ENCODE peak calls at places on chromosomes 2 and 18, in five cellular contexts. K, Y, N, C and A are unnamed samples.

GRCh38 chr2:150475479-150476212 is 11.8 kb downstream of the RND3 start:
- DNase-seq in K (no peak), Y (no peak), N (no peak), C (no peak), A (no peak)

GRCh38 chr2:176817061-176817565 is 395.5 kb upstream of the HNRNPA3 start:
- DNase-seq in K (peak; percentile 25), Y (no peak), N (no peak), C (no peak), A (no peak)

GRCh38 chr2:222989431-222989830 is 62.6 kb upstream of the KCNE4 start:
- DNase-seq in K (no peak), Y (no peak), N (no peak), C (no peak), A (no peak)

GRCh38 chr2:109350526-109350925 is 221.5 kb downstream of the SH3RF3 start:
- DNase-seq in K (no peak), Y (no peak), N (no peak), C (no peak), A (no peak)

GRCh38 chr2:232421189-232421785 is 14.6 kb downstream of the ALPG start:
- DNase-seq in K (no peak), Y (no peak), N (peak; percentile 56), C (no peak), A (no peak)

GRCh38 chr2:71531522-71532047 is 78.2 kb downstream of the DYSF start:
- DNase-seq in K (no peak), Y (no peak), N (no peak), C (peak; percentile 79), A (no peak)

GRCh38 chr2:40625849-40626248 is 174.0 kb upstream of the SLC8A1 start:
- DNase-seq in K (no peak), Y (no peak), N (no peak), C (no peak), A (no peak)

GRCh38 chr2:132651115-132652099 is 18.6 kb downstream of the LYPD1 start:
- DNase-seq in K (peak; percentile 15), Y (peak; percentile 59), N (no peak), C (peak; percentile 59), A (no peak)

GRCh38 chr2:221999702-222000101 is 299.1 kb downstream of the PAX3 start:
- DNase-seq in K (no peak), Y (no peak), N (no peak), C (no peak), A (no peak)

GRCh38 chr2:189783451-189783926 is 650 bp downstream of the ORMDL1 start:
- DNase-seq in K (peak; percentile 21), Y (no peak), N (no peak), C (peak; percentile 44), A (peak; percentile 20)

GRCh38 chr2:137333386-137333972 is 568.1 kb downstream of the THSD7B start:
- DNase-seq in K (no peak), Y (no peak), N (no peak), C (no peak), A (peak; percentile 1)

GRCh38 chr2:196601430-196602306 is 37.8 kb upstream of the CCDC150 start:
- DNase-seq in K (peak; percentile 15), Y (no peak), N (no peak), C (no peak), A (no peak)

GRCh38 chr2:233287871-233288270 is 19.7 kb upstream of the SAG start:
- DNase-seq in K (no peak), Y (no peak), N (no peak), C (no peak), A (no peak)

GRCh38 chr2:113077921-113078320 is 10.2 kb downstream of the IL1F10 start:
- DNase-seq in K (no peak), Y (no peak), N (no peak), C (no peak), A (no peak)

GRCh38 chr2:196331143-196331542 is 159.8 kb upstream of the STK17B start:
- DNase-seq in K (no peak), Y (no peak), N (no peak), C (no peak), A (no peak)

GRCh38 chr2:99297990-99298389 is 3.0 kb downstream of the LYG1 start:
- DNase-seq in K (no peak), Y (no peak), N (no peak), C (no peak), A (no peak)

GRCh38 chr2:148167855-148168254 is 147.0 kb downstream of the MBD5 start:
- DNase-seq in K (no peak), Y (no peak), N (no peak), C (no peak), A (no peak)

GRCh38 chr18:45408218-45408617 is 207.1 kb upstream of the SLC14A2 start:
- DNase-seq in K (no peak), Y (no peak), N (no peak), C (no peak), A (no peak)

GRCh38 chr2:240635998-240636547 is 10.8 kb downstream of the GPR35 start:
- DNase-seq in K (no peak), Y (no peak), N (no peak), C (no peak), A (no peak)

GRCh38 chr2:11417946-11418585 is 47.9 kb downstream of the E2F6 start:
- DNase-seq in K (peak; percentile 40), Y (peak; percentile 46), N (no peak), C (peak; percentile 70), A (no peak)

GRCh38 chr2:19902272-19902730 is 518 bp upstream of the TTC32 start:
- DNase-seq in K (no peak), Y (no peak), N (no peak), C (no peak), A (no peak)

GRCh38 chr2:10009811-10010781 is 33.3 kb upstream of the KLF11 start:
- DNase-seq in K (no peak), Y (no peak), N (no peak), C (no peak), A (no peak)

DNA sequence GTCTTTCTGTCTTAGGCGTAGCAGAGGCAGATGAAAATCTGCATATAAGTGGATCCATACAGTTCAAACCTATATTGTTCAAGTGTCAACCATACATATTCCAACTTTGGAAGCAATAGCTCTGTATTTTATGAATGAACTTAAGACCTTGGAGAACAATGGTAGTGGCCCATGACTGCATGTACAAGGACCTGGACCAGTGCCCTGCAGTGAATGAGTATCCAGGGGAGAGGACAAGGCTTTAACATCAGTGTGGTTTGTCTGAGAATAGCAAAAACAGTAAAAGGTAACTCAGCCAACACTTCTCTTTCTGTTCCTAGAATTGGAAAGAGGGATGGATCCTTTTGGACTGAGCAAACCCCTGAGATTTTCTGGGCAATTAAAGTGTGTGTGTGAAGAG is 230.8 kb upstream of the LINC00305 start:
- DNase-seq in K (no peak), Y (no peak), N (no peak), C (no peak), A (no peak)
- TF ChIP-seq SUZ12 in K (no peak), Y (no peak), N (no peak), C (no peak), A (no peak)

DNA sequence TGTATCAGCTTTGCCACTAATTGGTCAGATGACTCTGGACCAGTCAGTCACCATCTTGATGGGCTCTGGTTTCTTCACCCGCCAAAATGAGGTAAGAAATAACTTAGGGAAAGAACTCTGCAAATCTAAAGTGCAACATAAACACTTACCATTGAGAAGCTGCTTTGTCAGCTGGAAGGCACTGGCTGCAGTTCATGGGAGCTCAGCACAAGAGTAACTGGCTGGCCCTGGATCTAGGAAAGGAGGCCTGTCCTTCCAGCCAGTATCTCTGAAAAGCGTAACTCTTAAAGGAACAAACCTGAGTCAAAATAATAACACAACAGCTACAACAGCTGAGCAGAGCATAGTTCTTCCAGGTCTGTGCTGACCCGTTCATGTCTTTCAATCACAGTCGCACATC is 123.8 kb downstream of the CACNB4 start:
- DNase-seq in K (no peak), Y (no peak), N (no peak), C (no peak), A (no peak)
- TF ChIP-seq SUZ12 in K (no peak), Y (no peak), N (no peak), C (no peak), A (no peak)

DNA sequence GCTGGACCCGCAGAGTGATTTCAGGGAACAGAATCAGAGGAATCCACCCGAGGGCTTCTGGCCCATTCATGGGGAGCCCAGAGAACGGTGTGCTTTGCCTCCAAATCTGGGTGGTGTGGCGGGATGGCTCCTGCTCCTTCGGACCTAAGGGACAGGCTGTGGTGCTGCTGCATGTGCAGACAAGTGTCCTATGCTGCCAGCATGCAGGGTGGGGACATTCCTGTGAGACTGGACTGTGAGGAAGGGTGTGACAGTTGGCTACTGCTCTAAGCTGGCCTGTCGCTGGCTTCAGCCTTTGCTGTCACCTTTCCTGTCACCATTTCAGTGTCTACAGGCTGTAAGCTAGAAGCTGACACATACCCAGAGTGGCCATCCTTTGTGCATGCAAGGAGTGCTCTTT is 2.9 kb upstream of the SLC4A3 start:
- DNase-seq in K (no peak), Y (no peak), N (no peak), C (no peak), A (no peak)
- TF ChIP-seq SUZ12 in K (no peak), Y (no peak), N (no peak), C (no peak), A (no peak)

DNA sequence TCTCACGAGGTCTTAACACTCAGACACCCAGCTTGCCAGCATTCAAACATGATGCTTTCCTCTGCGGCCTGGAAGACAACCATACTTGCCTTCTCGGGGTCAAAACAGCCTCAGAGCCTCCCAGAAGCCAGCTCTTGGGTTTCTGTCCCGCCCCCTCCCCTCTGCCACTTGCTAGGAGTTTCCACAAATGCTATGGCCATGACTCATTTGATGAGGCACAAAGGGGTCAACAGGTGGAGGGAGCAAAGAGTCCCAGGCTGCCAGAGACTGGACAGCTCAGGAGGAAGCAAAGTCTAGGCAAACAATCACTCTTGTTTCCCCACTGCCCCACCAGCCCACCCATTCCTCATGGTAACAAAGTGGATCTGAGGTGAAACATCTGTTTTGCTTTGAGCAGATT is 551.2 kb downstream of the TNS1 start:
- DNase-seq in K (no peak), Y (no peak), N (no peak), C (peak; percentile 23), A (no peak)
- TF ChIP-seq SUZ12 in K (no peak), Y (no peak), N (no peak), C (no peak), A (no peak)

DNA sequence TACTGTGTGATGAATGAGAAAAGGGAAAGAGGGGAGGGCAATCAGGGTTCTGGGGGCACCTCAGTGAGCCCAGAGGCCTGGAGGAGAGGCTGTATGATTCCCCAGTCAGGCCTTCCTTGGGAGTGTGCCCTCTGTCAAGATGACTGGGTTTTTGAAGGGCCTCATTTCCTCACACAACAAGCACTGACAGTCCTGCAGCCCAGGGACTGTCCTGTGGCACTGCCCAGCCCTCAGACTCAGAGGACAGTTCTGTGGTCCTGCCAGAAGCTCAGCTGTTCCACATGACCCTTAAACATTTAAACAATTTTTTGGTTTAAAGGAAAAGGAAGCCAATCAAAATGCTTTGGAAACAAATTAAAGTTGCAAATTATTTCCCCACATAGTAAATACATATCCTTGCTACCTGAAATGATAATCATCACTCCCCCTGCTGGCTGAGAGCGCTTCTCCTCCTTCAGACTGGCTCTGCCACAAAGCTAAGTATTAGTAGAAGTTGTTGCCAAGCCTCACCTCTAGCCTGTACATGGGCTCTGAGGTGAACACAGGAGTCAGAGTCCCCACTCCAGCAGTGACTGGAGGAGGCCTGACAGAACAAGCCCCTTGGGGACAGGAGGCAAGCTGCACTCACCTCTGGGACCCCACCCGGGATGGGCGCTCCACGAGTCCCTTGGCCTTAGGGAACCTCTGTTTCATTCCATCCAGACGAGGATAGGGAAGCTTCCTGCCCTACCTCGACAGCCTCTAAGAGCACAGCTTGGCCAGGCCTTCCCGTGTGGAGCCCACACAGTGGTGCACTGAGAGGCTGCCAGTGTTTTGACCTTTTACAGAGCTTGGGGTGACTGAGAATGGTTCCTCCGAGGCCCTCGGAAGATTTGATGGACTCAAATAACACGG is 91.2 kb upstream of the SMAD7 start:
- DNase-seq in K (no peak), Y (no peak), N (no peak), C (peak; percentile 40), A (no peak)
- TF ChIP-seq SUZ12 in K (no peak), Y (no peak), N (no peak), C (no peak), A (no peak)